ENCODE peak calls at places on chromosomes 11 and 22, in seven cellular contexts. V is IMR-90, U is NB4, D is RWPE1, M is A549, T is GM23338, H is fibroblast of the aortic adventitia. P is an unnamed sample.

GRCh38 chr11:11075515-11076171 is 217.8 kb upstream of the ZBED5 start:
- DNase-seq in T (peak), M (no peak), U (no peak), V (no peak), D (no peak), H (no peak), P (no peak)

GRCh38 chr11:38718659-38719058 is 2120.6 kb upstream of the RAG2 start:
- DNase-seq in V (no peak), D (no peak), M (no peak), H (no peak), T (no peak), U (no peak), P (no peak)

GRCh38 chr11:76803023-76803422 is 19.9 kb downstream of the TSKU start:
- DNase-seq in V (peak), T (no peak), M (no peak), D (no peak), U (no peak), H (peak), P (no peak)

GRCh38 chr11:64898541-64898940 is 18.5 kb downstream of the ATG2A start:
- DNase-seq in T (no peak), U (no peak), M (no peak), D (no peak), V (no peak), H (no peak), P (no peak)

GRCh38 chr11:94800394-94800793 is 32.2 kb downstream of the AMOTL1 start:
- DNase-seq in U (no peak), H (peak), T (no peak), D (no peak), M (no peak), V (no peak), P (peak)

GRCh38 chr11:2186669-2187266 is 15.2 kb upstream of the TH start:
- DNase-seq in T (peak), H (no peak), U (peak), D (no peak), M (peak), V (no peak), P (no peak)

GRCh38 chr11:1202154-1202775 is 20.6 kb upstream of the MUC5B start:
- DNase-seq in M (no peak), U (peak), D (no peak), T (no peak), H (no peak), V (no peak), P (no peak)

GRCh38 chr11:76653674-76654309 is 16.8 kb downstream of the LRRC32 start:
- DNase-seq in U (no peak), V (peak), M (no peak), T (no peak), H (peak), D (no peak), P (peak)

GRCh38 chr11:3119141-3119821 is 45.8 kb downstream of the OSBPL5 start:
- DNase-seq in U (no peak), M (no peak), T (no peak), V (no peak), H (no peak), D (no peak), P (no peak)

GRCh38 chr11:3037041-3037944 is 19.9 kb downstream of the CARS1 start:
- DNase-seq in D (peak), M (peak), V (peak), H (peak), U (peak), T (peak), P (peak)

GRCh38 chr11:92045325-92045724 is 179.3 kb upstream of the FAT3 start:
- DNase-seq in V (no peak), U (no peak), M (no peak), D (no peak), H (no peak), T (no peak), P (no peak)

GRCh38 chr22:49996192-49996531 is 16.4 kb downstream of the IL17REL start:
- DNase-seq in H (no peak), U (no peak), D (no peak), M (no peak), T (no peak), V (no peak), P (no peak)

GRCh38 chr22:50252081-50253045 is 1.3 kb upstream of the HDAC10 start:
- DNase-seq in V (peak), M (no peak), U (peak), D (peak), H (peak), T (peak), P (no peak)

GRCh38 chr22:45604239-45604711 is 67.4 kb upstream of the ATXN10 start:
- DNase-seq in U (peak), H (peak), M (peak), V (peak), T (no peak), D (peak), P (no peak)

GRCh38 chr22:29480512-29481264 is 670 bp downstream of the NEFH start:
- DNase-seq in H (peak), V (peak), T (peak), U (no peak), M (no peak), D (no peak), P (peak)

GRCh38 chr11:64861227-64861970 is 16.9 kb upstream of the CDC42BPG start:
- DNase-seq in V (no peak), M (no peak), H (no peak), D (no peak), U (peak), T (no peak), P (no peak)

GRCh38 chr22:26916236-26916635 is 258.8 kb downstream of the MIAT start:
- DNase-seq in V (no peak), H (no peak), U (no peak), T (no peak), D (no peak), M (no peak), P (no peak)

GRCh38 chr11:64444838-64445441 is 86.0 kb downstream of the RPS6KA4 start:
- DNase-seq in T (peak), H (peak), M (peak), V (peak), U (peak), D (peak), P (no peak)

GRCh38 chr11:119615003-119615878 is 113.8 kb downstream of the NECTIN1 start:
- DNase-seq in H (peak), M (peak), D (peak), U (peak), T (no peak), V (peak), P (no peak)

GRCh38 chr11:119611027-119611426 is 118.0 kb downstream of the NECTIN1 start:
- DNase-seq in U (no peak), T (no peak), V (no peak), D (no peak), H (no peak), M (no peak), P (no peak)

GRCh38 chr11:119614227-119615002 is 114.6 kb downstream of the NECTIN1 start:
- DNase-seq in T (no peak), V (no peak), M (no peak), H (no peak), D (no peak), U (no peak), P (no peak)

GRCh38 chr11:119615879-119616190 is 113.2 kb downstream of the NECTIN1 start:
- DNase-seq in D (no peak), T (no peak), M (no peak), H (no peak), U (no peak), V (no peak), P (no peak)

DNA sequence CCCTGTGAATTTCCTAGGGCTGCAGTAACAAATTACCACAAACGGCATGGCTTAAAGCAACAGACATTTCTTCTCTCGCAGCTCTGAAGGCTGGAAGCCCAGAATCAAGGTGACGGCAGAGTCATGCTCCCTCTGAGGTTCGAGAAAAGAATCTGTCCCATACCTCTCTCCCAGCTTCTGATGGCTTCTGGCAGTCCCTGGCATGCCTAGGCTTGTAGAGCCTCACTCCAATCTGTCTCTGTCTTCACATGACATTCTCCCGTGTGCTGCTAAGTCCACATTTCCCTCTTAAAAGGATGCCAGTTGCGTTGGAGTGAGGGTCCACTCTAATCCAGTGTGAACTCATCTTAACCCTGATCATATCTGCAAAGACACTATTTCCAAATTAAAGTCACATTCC is 116.2 kb downstream of the NECTIN1 start:
- DNase-seq in V (no peak), T (no peak), M (no peak), D (no peak), U (no peak), H (no peak), P (no peak)
- TF ChIP-seq CTCF in V (no peak), T (no peak), M (no peak), D (no peak), U (no peak), H (no peak), P (no peak)

DNA sequence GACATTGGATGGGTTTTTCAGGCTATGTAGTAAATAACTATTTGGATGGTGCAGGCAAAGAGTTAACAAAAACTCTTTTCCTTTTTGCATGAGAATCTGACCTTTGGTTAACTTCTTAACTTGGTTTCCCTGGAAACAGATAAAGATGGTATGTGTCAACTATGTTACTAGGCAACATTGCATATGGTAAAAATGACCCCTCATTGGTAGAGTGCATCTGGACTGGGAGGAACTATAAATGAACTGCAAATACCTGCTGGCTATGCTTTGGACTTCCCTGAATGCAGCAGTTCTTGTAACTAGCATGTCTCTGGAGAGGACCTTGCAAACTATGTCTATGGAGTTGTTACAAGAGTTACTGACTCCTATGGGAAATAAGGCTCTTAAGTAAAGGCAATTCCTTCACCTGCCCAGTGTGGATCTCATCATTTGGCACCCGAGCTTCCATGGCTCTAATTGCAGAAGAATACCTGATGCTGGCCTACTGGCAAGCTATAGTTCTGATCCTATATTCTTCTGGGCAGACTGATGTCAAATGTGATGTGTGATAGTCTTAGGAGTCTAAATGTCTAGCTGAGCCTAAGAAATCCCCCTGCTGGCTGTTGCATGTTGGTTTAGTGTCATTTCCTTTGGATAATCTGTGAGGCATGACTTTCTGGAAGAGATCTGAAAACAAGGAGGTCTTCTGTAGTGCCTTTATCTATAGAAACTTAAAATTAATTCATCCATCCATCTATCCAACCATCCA is 126.7 kb upstream of the MTMR2 start:
- DNase-seq in V (peak), M (no peak), D (no peak), U (no peak), H (peak), T (no peak), P (peak)
- TF ChIP-seq CTCF in V (no peak), M (no peak), D (no peak), U (no peak), H (peak), T (no peak), P (no peak)

GRCh38 chr11:69000391-69000790 is 12.7 kb downstream of the MRGPRF start:
- DNase-seq in M (no peak), D (no peak), V (no peak), H (no peak), U (no peak), T (no peak), P (no peak)

GRCh38 chr11:68999093-68999747 is 13.8 kb downstream of the MRGPRF start:
- DNase-seq in V (no peak), D (no peak), U (no peak), T (no peak), H (no peak), M (no peak), P (no peak)

GRCh38 chr11:69002101-69002742 is 10.8 kb downstream of the MRGPRF start:
- DNase-seq in T (no peak), D (no peak), U (no peak), H (peak), V (no peak), M (no peak), P (no peak)

GRCh38 chr11:69001301-69002081 is 11.6 kb downstream of the MRGPRF start:
- DNase-seq in T (no peak), H (no peak), D (no peak), U (no peak), M (no peak), V (no peak), P (no peak)

DNA sequence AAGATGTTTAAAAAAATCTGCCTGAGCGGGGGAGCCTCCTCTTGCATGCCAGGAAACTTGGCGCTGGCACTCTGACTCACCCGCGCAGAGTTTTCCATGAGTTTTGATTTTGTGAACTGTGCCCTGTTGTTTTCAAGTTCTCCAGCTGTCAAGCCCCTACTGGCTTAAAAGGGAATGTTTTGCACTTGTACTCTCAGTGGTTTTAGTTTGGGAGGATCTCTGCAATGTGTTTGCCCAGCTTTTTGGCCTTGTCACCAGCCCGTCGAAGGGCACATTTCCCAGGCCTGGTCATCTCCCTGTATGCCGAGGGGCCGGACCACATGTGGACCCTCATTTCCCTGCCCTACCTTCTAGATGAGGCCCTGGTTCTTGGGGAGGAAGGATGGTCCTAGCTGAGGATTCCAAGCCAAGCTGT is 12.2 kb downstream of the MRGPRF start:
- DNase-seq in U (no peak), T (peak), V (peak), H (peak), M (peak), D (peak), P (peak)
- TF ChIP-seq CTCF in U (peak), T (peak), V (peak), H (peak), M (no peak), D (peak), P (peak)

GRCh38 chr11:103609117-103610066 is 427.0 kb upstream of the DDI1 start:
- DNase-seq in U (no peak), T (peak), V (peak), H (peak), M (peak), D (peak), P (peak)
- TF ChIP-seq CTCF in U (peak), T (peak), V (peak), H (peak), M (no peak), D (peak), P (peak)

P was measured in astrocyte of the cerebellum.